ENCODE peak calls at places on chromosomes 16 and 17, in five cellular contexts. O is bronchial epithelial cell, I is neural progenitor cell, P is tibial artery, E is esophagus squamous epithelium. R is an unnamed sample.

GRCh38 chr16:1781758-1782407 is 488 bp downstream of the SPSB3 start:
- DNase-seq in I (peak), E (no peak), O (peak), P (no peak), R (no peak)

GRCh38 chr16:84667600-84668309 is 19.4 kb downstream of the KLHL36 start:
- DNase-seq in O (no peak), P (no peak), I (no peak), E (no peak), R (no peak)

GRCh38 chr17:78828470-78829185 is 12.0 kb downstream of the USP36 start:
- DNase-seq in O (peak), I (peak), P (no peak), E (no peak), R (peak)

GRCh38 chr16:82880361-82880760 is 253.6 kb downstream of the CDH13 start:
- DNase-seq in I (no peak), E (no peak), O (no peak), P (no peak), R (no peak)

GRCh38 chr17:20304961-20305360 is 162.4 kb downstream of the LGALS9B start:
- DNase-seq in E (no peak), I (no peak), P (no peak), O (no peak), R (no peak)

GRCh38 chr17:74361613-74362391 is at the start of gene BTBD17:
- DNase-seq in P (no peak), O (peak), I (peak), E (no peak), R (peak)

GRCh38 chr17:38558751-38559024 is 47.1 kb downstream of the SRCIN1 start:
- DNase-seq in E (no peak), P (no peak), O (peak), I (peak), R (no peak)

GRCh38 chr16:426906-427249 is 1.4 kb downstream of the RAB11FIP3 start:
- DNase-seq in E (no peak), I (no peak), P (no peak), O (no peak), R (no peak)

GRCh38 chr17:3993493-3994220 is 29.4 kb upstream of the ATP2A3 start:
- DNase-seq in E (no peak), I (no peak), P (peak), O (no peak), R (no peak)

GRCh38 chr16:56690420-56691122 is 8.3 kb downstream of the MT1X start:
- DNase-seq in P (peak), I (no peak), O (no peak), E (no peak), R (no peak)

GRCh38 chr17:79814966-79815835 is 18.3 kb upstream of the CBX8 start:
- DNase-seq in P (no peak), I (peak), E (no peak), O (no peak), R (no peak)

GRCh38 chr16:85635545-85636140 is 22.5 kb downstream of the GSE1 start:
- DNase-seq in P (no peak), O (peak), E (no peak), I (no peak), R (no peak)

GRCh38 chr16:74657873-74658642 is 8.6 kb downstream of the RFWD3 start:
- DNase-seq in O (no peak), P (no peak), E (no peak), I (no peak), R (no peak)

GRCh38 chr17:46053911-46054534 is 55.0 kb downstream of the STH start:
- DNase-seq in P (no peak), O (peak), I (no peak), E (no peak), R (peak)

GRCh38 chr17:40938981-40939380 is 1.5 kb upstream of the KRT23 start:
- DNase-seq in P (no peak), O (no peak), E (no peak), I (no peak), R (no peak)

GRCh38 chr17:82866521-82867214 is 26.8 kb upstream of the ZNF750 start:
- DNase-seq in O (peak), I (peak), P (no peak), E (no peak), R (no peak)

GRCh38 chr17:72590382-72590781 is 469.6 kb downstream of the SOX9 start:
- DNase-seq in E (no peak), I (no peak), P (no peak), O (peak), R (no peak)

GRCh38 chr16:21256636-21257035 is 21.5 kb downstream of the CRYM start:
- DNase-seq in O (no peak), P (no peak), I (no peak), E (no peak), R (no peak)

GRCh38 chr16:85372627-85373372 is 240.3 kb upstream of the GSE1 start:
- DNase-seq in I (no peak), E (no peak), O (peak), P (peak), R (no peak)

GRCh38 chr17:80527016-80527645 is 17.5 kb upstream of the RPTOR start:
- DNase-seq in I (no peak), E (no peak), O (peak), P (no peak), R (no peak)

GRCh38 chr16:57764341-57765159 is 29.0 kb downstream of the KATNB1 start:
- DNase-seq in I (peak), O (peak), P (no peak), E (no peak), R (peak)

GRCh38 chr16:26701243-26701886 is 365.4 kb upstream of the C16orf82 start:
- DNase-seq in P (no peak), E (no peak), I (no peak), O (no peak), R (no peak)

GRCh38 chr16:29996773-29997250 is 771 bp downstream of the INO80E start:
- DNase-seq in O (no peak), P (no peak), E (no peak), I (no peak), R (no peak)

GRCh38 chr17:7835818-7836595 is 2.0 kb downstream of the KDM6B start:
- DNase-seq in O (peak), E (no peak), I (peak), P (peak), R (peak)

GRCh38 chr17:4043862-4044261 is 79.6 kb upstream of the ATP2A3 start:
- DNase-seq in P (no peak), O (no peak), E (no peak), I (no peak), R (no peak)

GRCh38 chr16:708959-709358 is 3.4 kb upstream of the FBXL16 start:
- DNase-seq in E (no peak), O (no peak), P (no peak), I (no peak), R (no peak)

GRCh38 chr17:59361386-59361785 is 29.9 kb downstream of the YPEL2 start:
- DNase-seq in O (no peak), E (no peak), I (no peak), P (no peak), R (no peak)

GRCh38 chr16:70696952-70697600 is 11.2 kb upstream of the MTSS2 start:
- DNase-seq in I (no peak), P (peak), E (no peak), O (peak), R (no peak)

GRCh38 chr16:1839554-1839953 is 12.5 kb downstream of the FAHD1 start:
- DNase-seq in E (no peak), O (no peak), P (no peak), I (no peak), R (no peak)

GRCh38 chr17:29613371-29613837 is 9.3 kb downstream of the CORO6 start:
- DNase-seq in P (peak), E (peak), O (peak), I (peak), R (no peak)

GRCh38 chr17:38701504-38702165 is 3.4 kb upstream of the MLLT6 start:
- DNase-seq in I (no peak), E (no peak), O (peak), P (no peak), R (peak)

GRCh38 chr17:51240275-51240674 is 19.6 kb downstream of the MBTD1 start:
- DNase-seq in O (no peak), P (no peak), E (no peak), I (no peak), R (no peak)

GRCh38 chr16:3223913-3224515 is 10.9 kb downstream of the ZNF200 start:
- DNase-seq in I (no peak), E (no peak), P (no peak), O (no peak), R (no peak)

GRCh38 chr17:73480740-73481139 is 163.5 kb downstream of the SDK2 start:
- DNase-seq in O (no peak), P (no peak), E (no peak), I (no peak), R (peak)

GRCh38 chr17:15507896-15508295 is 40.5 kb upstream of the CDRT4 start:
- DNase-seq in O (no peak), I (no peak), P (no peak), E (no peak), R (no peak)

GRCh38 chr17:4667166-4667565 is 25.7 kb upstream of the ALOX15 start:
- DNase-seq in P (no peak), I (no peak), E (no peak), O (no peak), R (no peak)

GRCh38 chr16:23679274-23679985 is 741 bp downstream of the PLK1 start:
- DNase-seq in E (no peak), O (peak), P (no peak), I (peak), R (peak)

GRCh38 chr17:57663326-57664070 is 81.6 kb downstream of the CCDC182 start:
- DNase-seq in I (peak), E (no peak), O (no peak), P (peak), R (no peak)

GRCh38 chr16:28294201-28294600 is 1.9 kb downstream of the SBK1 start:
- DNase-seq in I (no peak), O (no peak), P (no peak), E (no peak), R (no peak)

GRCh38 chr16:28292731-28293588 is 635 bp downstream of the SBK1 start:
- DNase-seq in P (no peak), O (no peak), E (no peak), I (peak), R (peak)

GRCh38 chr16:28291651-28292626 is at the start of gene SBK1:
- DNase-seq in O (peak), E (no peak), P (peak), I (peak), R (peak)

GRCh38 chr16:28295213-28295612 is 2.9 kb downstream of the SBK1 start:
- DNase-seq in E (no peak), I (no peak), O (no peak), P (no peak), R (no peak)

GRCh38 chr16:28293589-28293935 is 1.2 kb downstream of the SBK1 start:
- DNase-seq in E (no peak), I (no peak), P (no peak), O (no peak), R (no peak)
- H3K4me3 ChIP-seq in E (peak), I (peak), P (no peak), O (no peak), R (peak)

DNA sequence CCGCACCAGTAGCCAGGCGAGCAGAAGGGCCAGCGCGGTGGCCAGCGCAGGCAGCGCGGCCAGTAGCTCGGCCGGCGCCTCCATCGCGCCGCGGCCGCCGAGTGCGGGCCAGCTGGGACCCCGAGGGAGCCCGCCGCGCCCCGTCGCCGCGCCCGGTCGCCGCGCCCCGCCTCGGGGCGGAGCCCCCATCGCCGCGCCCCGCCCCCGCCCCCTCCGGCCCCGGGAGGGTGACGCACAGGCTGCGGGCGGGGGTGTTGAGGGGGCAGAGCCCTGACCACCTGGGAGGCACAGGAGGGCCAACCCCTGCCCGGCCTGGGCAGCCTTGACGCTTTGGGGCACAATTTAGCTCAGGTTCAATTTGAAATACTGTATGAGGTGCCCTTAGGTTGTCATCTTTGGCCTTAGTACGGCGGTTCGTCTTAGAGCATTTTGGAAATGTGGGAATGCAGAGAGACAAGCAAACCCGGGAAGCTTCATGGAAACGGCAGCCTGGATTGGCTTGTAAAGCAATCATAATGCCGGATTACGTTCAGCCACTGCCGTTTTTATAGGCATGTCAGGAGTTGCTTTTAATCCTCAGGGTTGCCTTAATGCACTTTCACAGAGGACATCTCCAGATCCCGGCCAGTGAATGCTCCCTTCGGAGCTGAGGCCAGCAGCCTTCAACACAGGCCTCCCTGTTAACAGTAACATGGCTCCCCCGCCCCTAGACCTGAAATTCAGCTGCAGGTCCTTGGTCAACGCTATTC is at the start of gene MXRA7:
- DNase-seq in O (peak), E (no peak), I (peak), P (peak), R (peak)
- H3K4me3 ChIP-seq in O (peak), E (peak), I (peak), P (peak), R (peak)

DNA sequence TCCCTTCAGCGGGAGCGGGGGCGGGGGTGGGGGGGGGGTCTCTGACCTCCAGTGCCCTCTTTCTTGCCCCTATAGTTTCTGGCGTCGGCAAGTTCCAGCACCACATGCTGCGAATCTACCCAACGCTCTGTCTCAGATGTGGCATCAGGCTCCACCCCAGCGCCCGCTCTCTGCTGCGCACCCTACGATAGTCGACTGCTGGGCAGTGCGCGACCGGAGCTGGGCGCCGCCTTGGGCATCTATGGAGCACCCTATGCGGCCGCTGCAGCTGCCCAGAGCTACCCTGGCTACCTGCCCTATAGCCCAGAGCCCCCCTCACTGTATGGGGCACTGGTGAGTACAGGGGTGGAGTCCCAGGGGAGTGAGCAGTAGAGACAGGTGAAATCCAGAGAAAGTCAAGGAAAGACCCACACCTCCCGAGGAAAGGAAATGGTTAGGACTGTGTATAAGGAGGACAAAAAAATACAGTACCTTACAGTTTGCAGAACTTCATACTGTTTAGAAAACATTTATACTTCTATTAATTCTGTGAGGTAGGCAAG is 2.3 kb downstream of the IRX6 start:
- DNase-seq in P (no peak), E (no peak), O (no peak), I (peak), R (no peak)
- H3K4me3 ChIP-seq in P (no peak), E (no peak), O (no peak), I (no peak), R (no peak)

DNA sequence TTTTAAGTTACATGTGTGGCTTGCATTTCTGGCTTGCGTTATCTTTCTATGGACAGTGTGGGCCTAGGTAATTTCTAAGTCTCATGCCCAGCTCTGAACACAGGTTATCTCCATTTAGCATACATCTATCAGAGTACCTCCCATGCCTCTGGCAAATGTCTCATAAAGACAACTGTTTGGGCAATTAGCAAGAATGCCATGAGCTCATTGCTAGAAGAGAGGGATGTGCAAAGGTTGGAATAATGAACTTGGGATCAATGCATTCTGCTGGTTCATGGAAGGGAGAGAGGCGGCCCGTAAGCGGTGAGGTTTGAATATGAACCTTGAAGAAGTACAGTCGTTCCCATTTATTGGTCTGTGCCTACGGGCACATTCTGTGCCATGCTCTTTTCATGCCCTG is 14.4 kb downstream of the SYT17 start:
- DNase-seq in I (no peak), P (no peak), O (peak), E (no peak), R (no peak)
- H3K4me3 ChIP-seq in I (no peak), P (no peak), O (no peak), E (no peak), R (no peak)

DNA sequence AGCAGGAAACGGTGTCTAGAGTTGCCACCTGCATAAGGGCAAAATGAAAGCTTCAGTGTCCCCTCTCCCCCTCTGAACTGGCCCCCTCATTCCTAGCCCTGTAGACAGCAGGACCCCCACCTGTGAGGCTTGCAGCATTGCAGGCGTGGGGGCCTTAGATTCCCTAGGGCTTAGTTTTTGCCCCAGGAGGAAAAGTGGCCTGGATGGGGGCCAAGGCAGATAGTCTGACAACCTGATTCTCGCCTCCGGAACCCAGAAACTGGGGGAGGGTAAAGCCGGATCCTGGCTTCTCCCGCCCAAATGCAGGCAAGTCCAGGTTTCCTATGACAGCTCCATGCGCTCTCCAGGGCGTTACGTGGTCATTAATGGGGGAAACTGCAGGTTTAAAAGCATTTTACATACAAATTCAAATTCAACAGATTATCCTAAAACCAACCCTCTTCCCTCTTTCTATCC is 651 bp upstream of the HOXB6 start:
- DNase-seq in E (no peak), P (no peak), O (no peak), I (no peak), R (no peak)
- H3K4me3 ChIP-seq in E (no peak), P (no peak), O (no peak), I (no peak), R (no peak)

DNA sequence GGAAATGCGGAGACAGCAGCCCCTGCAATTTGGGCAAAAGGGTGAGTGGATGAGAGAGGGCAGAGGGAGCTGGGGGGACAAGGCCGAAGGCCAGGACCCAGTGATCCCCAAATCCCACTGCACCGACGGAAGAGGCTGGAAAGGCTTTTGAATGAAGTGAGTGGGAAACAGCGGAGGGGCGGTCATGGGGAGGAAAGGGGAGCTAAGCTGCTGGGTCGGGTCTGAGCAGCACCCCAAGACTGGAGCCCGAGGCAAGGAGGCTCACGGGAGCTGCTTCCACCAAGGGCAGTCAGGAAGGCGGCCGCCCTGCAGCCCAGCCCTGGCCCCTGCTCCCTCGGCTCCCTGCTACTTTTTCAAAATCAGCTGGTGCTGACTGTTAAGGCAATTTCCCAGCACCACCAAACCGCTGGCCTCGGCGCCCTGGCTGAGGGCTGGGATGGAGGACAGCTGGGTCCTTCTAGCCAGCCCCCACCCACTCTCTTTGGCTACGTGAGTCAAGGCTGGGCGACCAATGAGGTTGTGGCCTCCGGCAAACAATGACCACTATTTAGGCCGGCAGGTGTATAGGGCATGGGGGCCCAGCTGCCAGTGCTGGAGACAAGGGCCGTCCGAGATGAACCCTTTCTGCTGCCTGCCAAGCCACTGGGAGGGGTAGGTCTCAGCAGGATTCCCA is 509 bp downstream of the SERPINF1 start:
- DNase-seq in E (no peak), O (no peak), P (no peak), I (peak), R (peak)
- H3K4me3 ChIP-seq in E (peak), O (peak), P (peak), I (peak), R (peak)

DNA sequence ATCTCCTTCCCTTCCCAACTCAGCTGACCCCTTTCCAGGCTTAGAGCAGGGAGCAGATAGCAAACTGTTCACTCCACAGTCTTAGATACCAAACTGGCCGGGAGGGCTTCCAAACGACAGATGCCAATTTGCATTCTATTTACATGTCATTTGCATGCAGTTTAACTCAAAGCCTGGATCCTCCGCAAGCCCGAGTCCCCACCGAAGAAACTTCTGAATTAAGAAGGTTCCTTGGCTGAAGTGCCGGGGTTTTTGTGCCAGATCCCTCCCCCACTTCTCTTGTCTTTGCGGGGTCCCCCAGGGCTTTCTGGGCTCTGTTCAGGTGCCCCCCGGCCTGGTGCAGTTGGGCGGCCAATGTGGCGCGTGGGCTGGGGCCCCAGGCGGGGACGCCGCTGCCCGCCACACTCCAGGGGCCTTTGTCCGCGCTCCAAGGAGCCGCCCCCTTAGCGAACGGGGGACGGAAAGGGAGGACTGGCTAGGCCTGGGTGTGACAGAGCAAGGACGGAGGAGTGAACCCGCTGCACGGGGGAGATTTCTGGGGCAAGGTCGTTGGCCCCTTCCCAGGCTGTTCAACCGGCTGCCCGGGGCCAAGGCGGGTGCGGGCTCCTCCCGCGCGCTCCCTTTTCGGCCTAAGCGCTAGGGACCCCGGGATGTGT is 1.2 kb downstream of the GPRC5B start:
- DNase-seq in I (peak), E (no peak), P (no peak), O (no peak), R (no peak)
- H3K4me3 ChIP-seq in I (peak), E (peak), P (peak), O (no peak), R (no peak)